ENCODE peak calls at places on chromosomes 16 and 17, in five cellular contexts. P is heart right ventricle, A is transverse colon, T is PC-3, R is GOT3. I is an unnamed sample.
A peak's percentile ranks its signal among the peaks of the same experiment; 100 is the strongest.

GRCh38 chr17:76170114-76170513 is 29.1 kb upstream of the FOXJ1 start:
- DNase-seq in P (no peak), A (no peak), T (no peak), R (no peak), I (no peak)

GRCh38 chr17:75518201-75518600 is 1.9 kb downstream of the TSEN54 start:
- DNase-seq in P (no peak), A (peak; percentile 31), T (no peak), R (no peak), I (no peak)

GRCh38 chr17:26792486-26792885 is 501.4 kb upstream of the WSB1 start:
- DNase-seq in P (no peak), A (no peak), T (no peak), R (no peak), I (peak; percentile 1)

GRCh38 chr17:9139695-9140094 is 118.4 kb downstream of the NTN1 start:
- DNase-seq in P (no peak), A (no peak), T (no peak), R (no peak), I (no peak)

GRCh38 chr17:1460233-1460632 is 4.2 kb upstream of the CRK start:
- DNase-seq in P (peak; percentile 80), A (peak; percentile 81), T (peak; percentile 66), R (no peak), I (no peak)

GRCh38 chr17:67993153-67993997 is 2.9 kb downstream of the C17orf58 start:
- DNase-seq in P (peak; percentile 89), A (peak; percentile 85), T (peak; percentile 93), R (peak; percentile 74), I (no peak)

GRCh38 chr16:19168173-19169080 is at the start of gene SYT17:
- DNase-seq in P (peak; percentile 43), A (peak; percentile 64), T (peak; percentile 21), R (no peak), I (no peak)

GRCh38 chr17:32519769-32520701 is 33.2 kb downstream of the CDK5R1 start:
- DNase-seq in P (peak; percentile 18), A (peak; percentile 38), T (no peak), R (no peak), I (no peak)

GRCh38 chr16:82987767-82988166 is 361.0 kb downstream of the CDH13 start:
- DNase-seq in P (no peak), A (no peak), T (no peak), R (no peak), I (no peak)

GRCh38 chr16:70708381-70709253 is 22.8 kb upstream of the MTSS2 start:
- DNase-seq in P (no peak), A (no peak), T (no peak), R (no peak), I (no peak)

GRCh38 chr17:77802333-77802615 is 156.2 kb upstream of the TNRC6C start:
- DNase-seq in P (no peak), A (no peak), T (no peak), R (no peak), I (no peak)

GRCh38 chr17:77831497-77832179 is 126.9 kb upstream of the TNRC6C start:
- DNase-seq in P (no peak), A (no peak), T (peak; percentile 48), R (no peak), I (no peak)

GRCh38 chr16:26070595-26071170 is 378.9 kb downstream of the HS3ST4 start:
- DNase-seq in P (no peak), A (no peak), T (no peak), R (no peak), I (no peak)

GRCh38 chr17:20263595-20263994 is 203.7 kb downstream of the LGALS9B start:
- DNase-seq in P (no peak), A (no peak), T (no peak), R (no peak), I (no peak)

GRCh38 chr16:69833357-69833781 is 71.2 kb downstream of the WWP2 start:
- DNase-seq in P (no peak), A (no peak), T (no peak), R (no peak), I (no peak)

GRCh38 chr17:69609495-69610315 is 195.2 kb downstream of the MAP2K6 start:
- DNase-seq in P (no peak), A (no peak), T (peak; percentile 68), R (no peak), I (no peak)

GRCh38 chr17:11644265-11645212 is 46.3 kb downstream of the DNAH9 start:
- DNase-seq in P (peak; percentile 23), A (peak; percentile 71), T (peak; percentile 71), R (no peak), I (no peak)

GRCh38 chr17:38885044-38885727 is 15.3 kb downstream of the LASP1 start:
- DNase-seq in P (no peak), A (peak; percentile 55), T (no peak), R (no peak), I (no peak)

GRCh38 chr17:82820278-82821251 is 19.3 kb downstream of the ZNF750 start:
- DNase-seq in P (no peak), A (no peak), T (no peak), R (no peak), I (no peak)

GRCh38 chr16:67116388-67117311 is 6.9 kb downstream of the PHAF1 start:
- DNase-seq in P (no peak), A (no peak), T (no peak), R (no peak), I (no peak)

GRCh38 chr17:81420769-81421462 is 25.7 kb downstream of the BAHCC1 start:
- DNase-seq in P (peak; percentile 76), A (no peak), T (no peak), R (no peak), I (no peak)

GRCh38 chr17:50564916-50565315 is 4.4 kb downstream of the CACNA1G start:
- DNase-seq in P (peak; percentile 73), A (peak; percentile 48), T (no peak), R (peak; percentile 19), I (no peak)

GRCh38 chr17:53313746-53314145 is 509.0 kb upstream of the KIF2B start:
- DNase-seq in P (no peak), A (no peak), T (peak; percentile 31), R (no peak), I (no peak)

I was measured in brain pericyte.